ENCODE peak calls at places on chromosomes 12 and 14, in six cellular contexts. A, M, O, L, X and S are unnamed samples.
A peak's percentile ranks its signal among the peaks of the same experiment; 100 is the strongest.

GRCh38 chr14:105301103-105301914 is 508 bp upstream of the BRF1 start:
- DNase-seq in X (peak; percentile 99), L (peak; percentile 95), A (peak; percentile 99), O (peak; percentile 99), M (peak; percentile 95), S (peak; percentile 95)

GRCh38 chr12:12791756-12792346 is 6.4 kb downstream of the APOLD1 start:
- DNase-seq in O (no peak), M (peak; percentile 45), X (no peak), L (no peak), A (no peak), S (no peak)

GRCh38 chr14:74950795-74951442 is 4.5 kb downstream of the PGF start:
- DNase-seq in A (no peak), X (no peak), M (peak; percentile 72), L (no peak), O (no peak), S (no peak)

GRCh38 chr14:95255487-95255886 is 64.2 kb downstream of the CLMN start:
- DNase-seq in A (peak; percentile 87), X (peak; percentile 36), O (no peak), L (no peak), M (no peak), S (no peak)

GRCh38 chr14:99505089-99505488 is 23.9 kb downstream of the CCNK start:
- DNase-seq in X (no peak), O (no peak), A (no peak), L (no peak), M (no peak), S (no peak)

GRCh38 chr14:93974299-93974698 is 2.1 kb downstream of the ASB2 start:
- DNase-seq in X (no peak), O (no peak), L (no peak), M (no peak), A (no peak), S (no peak)

GRCh38 chr12:123543541-123543940 is 10.0 kb upstream of the RILPL1 start:
- DNase-seq in O (no peak), L (no peak), M (no peak), X (no peak), A (peak; percentile 19), S (no peak)

GRCh38 chr14:31933716-31934115 is 143.4 kb upstream of the ARHGAP5 start:
- DNase-seq in M (peak; percentile 81), O (no peak), A (no peak), X (no peak), L (no peak), S (no peak)

GRCh38 chr14:69298131-69299071 is 38.4 kb downstream of the GALNT16 start:
- DNase-seq in A (peak; percentile 71), L (no peak), O (no peak), X (no peak), M (no peak), S (no peak)

GRCh38 chr14:27528328-27528727 is 930.5 kb upstream of the NOVA1 start:
- DNase-seq in M (no peak), X (peak; percentile 18), L (no peak), O (no peak), A (no peak), S (no peak)

GRCh38 chr14:103194256-103195045 is 71.2 kb downstream of the TNFAIP2 start:
- DNase-seq in O (no peak), M (peak; percentile 94), L (no peak), A (peak; percentile 7), X (no peak), S (no peak)

GRCh38 chr14:84657866-84658385 is 872.0 kb upstream of the FLRT2 start:
- DNase-seq in O (no peak), L (no peak), X (no peak), M (no peak), A (no peak), S (no peak)

GRCh38 chr14:100201701-100202100 is 37.2 kb upstream of the YY1 start:
- DNase-seq in A (no peak), O (no peak), L (no peak), X (no peak), M (no peak), S (no peak)

GRCh38 chr14:36816481-36816880 is 154.8 kb downstream of the PAX9 start:
- DNase-seq in O (no peak), X (no peak), M (no peak), L (no peak), A (no peak), S (no peak)

GRCh38 chr12:91920276-91920675 is 225.4 kb downstream of the BTG1 start:
- DNase-seq in O (no peak), L (no peak), X (no peak), A (no peak), M (peak; percentile 64), S (no peak)

GRCh38 chr12:14601692-14602091 is 34.0 kb upstream of the PLBD1 start:
- DNase-seq in L (no peak), X (no peak), O (no peak), A (no peak), M (no peak), S (no peak)

GRCh38 chr12:108701779-108702435 is 29.4 kb downstream of the CORO1C start:
- DNase-seq in L (no peak), A (no peak), O (no peak), X (no peak), M (peak; percentile 83), S (no peak)

GRCh38 chr12:78853231-78853630 is 11.3 kb upstream of the SYT1 start:
- DNase-seq in M (no peak), O (no peak), A (no peak), L (no peak), X (no peak), S (no peak)